ENCODE peak calls at places on chromosomes 3 and 15, in ten cellular contexts. W, U, I, V, G, O, Y, E, J and F are unnamed samples.

GRCh38 chr15:41523097-41523496 is 9.5 kb upstream of the LTK start:
- DNase-seq in W (no peak), U (no peak), I (no peak), V (no peak), G (no peak), O (peak), Y (no peak), E (no peak), J (no peak), F (no peak)

GRCh38 chr3:62172199-62172598 is 201.2 kb downstream of the FEZF2 start:
- DNase-seq in W (no peak), U (no peak), I (no peak), V (no peak), G (no peak), O (no peak), Y (no peak), E (no peak), J (no peak), F (no peak)

GRCh38 chr3:118671192-118671591 is 363.5 kb downstream of the IGSF11 start:
- DNase-seq in W (no peak), U (no peak), I (no peak), V (no peak), G (no peak), O (no peak), Y (no peak), E (no peak), J (no peak), F (no peak)

GRCh38 chr3:185308126-185308754 is 54.4 kb upstream of the EHHADH start:
- DNase-seq in W (no peak), U (peak), I (peak), V (peak), G (peak), O (peak), Y (no peak), E (peak), J (peak), F (no peak)

GRCh38 chr15:77768107-77768506 is 135.4 kb upstream of the LINGO1 start:
- DNase-seq in W (no peak), U (no peak), I (no peak), V (no peak), G (no peak), O (no peak), Y (no peak), E (no peak), J (no peak), F (no peak)

GRCh38 chr3:65479118-65479517 is 559.6 kb downstream of the MAGI1 start:
- DNase-seq in W (no peak), U (no peak), I (no peak), V (no peak), G (no peak), O (no peak), Y (no peak), E (no peak), J (no peak), F (no peak)

GRCh38 chr3:133459400-133459799 is 59.5 kb downstream of the BFSP2 start:
- DNase-seq in W (peak), U (no peak), I (no peak), V (no peak), G (no peak), O (peak), Y (no peak), E (no peak), J (no peak), F (no peak)

GRCh38 chr15:25776071-25776740 is 86.9 kb downstream of the ATP10A start:
- DNase-seq in W (no peak), U (no peak), I (no peak), V (no peak), G (no peak), O (no peak), Y (no peak), E (no peak), J (no peak), F (no peak)

GRCh38 chr15:46344115-46344749 is 709.4 kb downstream of the SQOR start:
- DNase-seq in W (no peak), U (no peak), I (no peak), V (peak), G (no peak), O (no peak), Y (no peak), E (no peak), J (no peak), F (no peak)

GRCh38 chr3:121477589-121477988 is 68.2 kb downstream of the POLQ start:
- DNase-seq in W (no peak), U (no peak), I (peak), V (no peak), G (no peak), O (peak), Y (no peak), E (peak), J (no peak), F (peak)

GRCh38 chr3:190601597-190601996 is 87.7 kb downstream of the IL1RAP start:
- DNase-seq in W (no peak), U (no peak), I (no peak), V (no peak), G (no peak), O (no peak), Y (peak), E (no peak), J (no peak), F (no peak)

GRCh38 chr3:62795978-62796635 is 79.1 kb downstream of the CADPS start:
- DNase-seq in W (no peak), U (no peak), I (no peak), V (no peak), G (no peak), O (no peak), Y (no peak), E (no peak), J (no peak), F (no peak)

GRCh38 chr3:186705882-186706780 is 11.0 kb upstream of the KNG1 start:
- DNase-seq in W (no peak), U (peak), I (no peak), V (no peak), G (no peak), O (no peak), Y (no peak), E (no peak), J (no peak), F (no peak)

GRCh38 chr3:139128803-139129202 is 84.1 kb upstream of the PRR23C start:
- DNase-seq in W (no peak), U (no peak), I (no peak), V (no peak), G (no peak), O (peak), Y (no peak), E (no peak), J (no peak), F (no peak)

GRCh38 chr3:90062018-90062417 is 954.6 kb downstream of the EPHA3 start:
- DNase-seq in W (no peak), U (no peak), I (no peak), V (no peak), G (no peak), O (peak), Y (no peak), E (peak), J (no peak), F (peak)

GRCh38 chr3:129506272-129506742 is 22.1 kb upstream of the RHO start:
- DNase-seq in W (no peak), U (no peak), I (no peak), V (no peak), G (no peak), O (no peak), Y (no peak), E (no peak), J (no peak), F (no peak)
- H3K4me3 ChIP-seq in W (no peak), U (no peak), I (no peak), V (no peak), G (no peak), O (no peak), Y (no peak), E (no peak), J (no peak), F (no peak)

GRCh38 chr15:65244638-65245037 is 33.4 kb upstream of the CILP start:
- DNase-seq in W (no peak), U (no peak), I (no peak), V (no peak), G (no peak), O (no peak), Y (no peak), E (peak), J (no peak), F (no peak)

GRCh38 chr15:65248506-65248905 is 37.2 kb upstream of the CILP start:
- DNase-seq in W (no peak), U (no peak), I (no peak), V (no peak), G (no peak), O (no peak), Y (no peak), E (no peak), J (no peak), F (peak)

GRCh38 chr15:65245096-65245849 is 34.0 kb upstream of the CILP start:
- DNase-seq in W (peak), U (no peak), I (no peak), V (peak), G (no peak), O (peak), Y (peak), E (peak), J (no peak), F (peak)

GRCh38 chr15:65246939-65247338 is 35.7 kb upstream of the CILP start:
- DNase-seq in W (no peak), U (no peak), I (no peak), V (no peak), G (no peak), O (no peak), Y (no peak), E (no peak), J (no peak), F (no peak)

DNA sequence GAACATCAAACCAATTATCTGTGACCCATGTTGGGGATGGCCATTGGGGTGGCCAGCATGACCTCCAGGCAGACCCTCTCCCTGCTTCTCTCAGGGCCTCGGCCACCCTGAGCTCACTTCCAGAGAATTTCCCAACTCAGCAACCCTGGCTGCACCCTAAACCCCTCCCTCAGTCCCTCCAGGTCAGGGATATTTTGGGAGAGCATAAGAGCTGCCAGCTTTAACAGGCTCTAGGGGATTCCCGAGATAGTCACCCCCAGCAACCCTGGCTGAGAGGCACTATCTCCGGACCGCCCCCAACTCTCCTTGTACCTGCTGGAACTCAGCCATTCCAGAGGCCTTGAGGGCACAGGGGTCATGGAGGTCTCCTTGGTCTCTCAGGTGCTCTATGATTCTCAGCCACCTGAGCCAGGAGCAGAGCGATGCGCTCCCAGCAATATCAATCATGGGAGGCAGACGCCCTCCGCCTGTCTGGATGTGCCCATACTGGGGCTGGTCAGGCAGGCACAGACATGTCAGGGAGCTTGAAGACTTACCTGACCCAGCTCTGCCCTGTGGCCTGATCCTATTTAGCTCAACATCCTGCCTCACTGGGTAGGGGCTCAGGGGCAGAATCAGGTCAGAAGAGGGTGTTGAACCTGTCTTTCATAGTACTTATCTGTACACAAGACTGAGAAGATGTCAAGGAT is 34.9 kb upstream of the CILP start:
- DNase-seq in W (no peak), U (no peak), I (no peak), V (no peak), G (no peak), O (no peak), Y (peak), E (no peak), J (no peak), F (no peak)
- H3K4me3 ChIP-seq in W (no peak), U (no peak), I (no peak), V (no peak), G (no peak), O (no peak), Y (no peak), E (no peak), J (no peak), F (no peak)

DNA sequence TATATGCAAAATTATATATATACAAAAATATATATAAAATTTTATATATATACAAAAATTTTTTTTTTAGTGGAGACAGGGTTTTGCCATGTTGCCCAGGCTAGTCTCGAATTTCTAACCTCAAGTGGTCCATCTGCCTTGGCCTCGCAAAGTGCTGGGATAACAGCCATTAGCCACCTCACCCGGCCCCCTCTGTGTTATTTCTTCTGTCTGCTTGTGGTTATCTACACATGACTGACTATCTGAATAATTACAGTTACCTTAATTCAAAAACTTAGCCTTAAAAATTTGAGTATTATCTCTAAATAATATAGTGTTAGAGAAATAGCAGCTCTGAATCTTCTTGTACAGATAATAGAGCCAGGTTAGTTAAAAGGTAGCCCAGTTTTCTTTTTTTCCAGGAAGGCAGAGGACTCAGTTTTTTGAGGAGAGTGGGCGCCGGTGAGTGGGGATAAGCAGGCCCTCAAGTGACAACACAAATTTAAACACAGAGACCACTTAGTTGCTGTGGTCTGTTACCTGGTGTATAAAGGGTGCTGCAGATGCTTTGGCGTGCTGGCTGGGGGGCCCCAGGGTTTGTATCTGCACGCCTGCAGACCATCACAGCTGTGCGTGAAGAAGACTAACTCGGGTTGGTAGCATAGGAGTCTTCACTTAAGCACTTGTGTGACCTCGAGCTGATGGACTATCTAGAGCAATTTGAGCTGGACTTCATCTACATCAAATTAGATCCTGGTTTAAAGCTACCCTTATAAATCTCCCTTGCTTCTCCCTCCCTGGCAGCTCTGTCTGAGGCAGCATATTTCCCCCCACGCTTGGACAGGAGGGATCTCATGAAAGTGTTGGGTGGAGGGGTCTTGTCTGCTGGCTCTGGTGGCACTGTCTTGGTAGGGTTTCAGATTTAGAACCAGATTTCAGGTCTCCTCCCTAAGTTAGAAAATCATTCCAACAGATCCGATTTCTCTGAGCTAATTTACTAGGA is 83.8 kb downstream of the TRAK1 start:
- DNase-seq in W (no peak), U (no peak), I (peak), V (no peak), G (no peak), O (no peak), Y (no peak), E (no peak), J (no peak), F (no peak)
- H3K4me3 ChIP-seq in W (no peak), U (no peak), I (no peak), V (no peak), G (no peak), O (no peak), Y (no peak), E (no peak), J (no peak), F (no peak)

GRCh38 chr15:75367406-75367912 is 948 bp downstream of the MAN2C1 start:
- DNase-seq in W (no peak), U (no peak), I (no peak), V (peak), G (no peak), O (no peak), Y (no peak), E (no peak), J (no peak), F (no peak)
- H3K4me3 ChIP-seq in W (peak), U (peak), I (peak), V (no peak), G (peak), O (peak), Y (peak), E (peak), J (peak), F (peak)

DNA sequence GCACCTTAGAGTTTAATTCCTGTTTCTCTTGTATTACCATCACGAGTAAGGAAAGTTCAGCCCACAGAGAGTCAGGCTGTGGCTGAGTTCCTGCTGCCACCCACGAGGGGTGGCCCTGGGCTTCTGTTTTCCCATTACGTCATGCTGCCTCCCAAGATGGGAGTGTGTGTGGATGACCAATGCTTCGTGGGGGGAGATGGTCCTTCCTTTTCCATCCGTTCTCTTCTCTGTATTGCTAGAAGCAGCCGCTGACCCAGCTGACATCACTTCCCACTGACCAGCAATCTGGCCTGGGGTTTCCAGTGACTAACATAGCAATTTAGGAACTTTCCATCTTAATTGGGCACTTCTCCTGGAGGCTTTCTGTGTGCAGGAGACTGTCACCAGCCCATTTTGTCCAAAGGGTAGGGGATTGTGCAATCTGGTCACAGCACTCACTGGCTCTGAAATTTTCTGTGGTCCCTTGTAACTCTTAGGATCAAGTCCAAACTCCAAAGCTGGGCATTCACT is 9.3 kb downstream of the IRAK2 start:
- DNase-seq in W (peak), U (no peak), I (peak), V (peak), G (peak), O (peak), Y (no peak), E (peak), J (no peak), F (peak)
- H3K4me3 ChIP-seq in W (no peak), U (no peak), I (no peak), V (no peak), G (no peak), O (no peak), Y (no peak), E (no peak), J (no peak), F (no peak)

DNA sequence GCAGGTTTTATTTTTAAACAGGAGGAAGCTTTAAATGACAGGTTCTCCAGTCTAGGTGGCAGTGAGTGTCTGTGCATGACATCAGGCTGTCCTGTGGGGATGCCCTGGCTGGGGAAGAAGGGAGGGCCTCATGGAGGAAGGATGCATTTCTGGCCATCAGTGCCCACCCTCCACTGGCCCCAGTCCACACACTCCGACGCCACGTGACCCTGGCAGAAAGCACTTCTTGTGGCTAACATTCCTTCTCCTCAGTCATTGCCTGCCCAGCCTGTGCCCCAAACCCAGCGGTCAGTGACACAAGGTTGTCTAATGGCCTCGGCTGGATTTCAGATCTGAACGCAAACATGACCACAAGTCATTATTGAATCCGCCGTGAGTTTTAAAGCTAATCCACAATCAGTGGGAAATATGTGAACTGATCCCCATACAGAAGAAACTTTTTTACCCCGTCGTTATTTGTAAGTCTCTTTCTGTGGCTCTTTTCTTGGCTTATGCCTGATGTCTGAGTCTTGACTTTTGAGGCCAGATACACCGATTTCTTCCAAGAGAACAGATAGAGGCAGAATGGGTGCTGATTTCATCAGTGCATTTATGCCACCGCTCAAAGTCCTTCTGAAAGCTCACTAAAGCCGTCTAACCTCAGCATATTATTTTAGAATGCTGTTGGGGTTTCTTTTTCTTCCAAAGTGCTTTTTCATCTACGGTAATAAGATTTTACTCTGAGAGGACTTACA is 17.3 kb upstream of the LRRK1 start:
- DNase-seq in W (no peak), U (no peak), I (no peak), V (no peak), G (no peak), O (no peak), Y (peak), E (peak), J (no peak), F (no peak)
- H3K4me3 ChIP-seq in W (peak), U (no peak), I (no peak), V (no peak), G (no peak), O (peak), Y (peak), E (no peak), J (no peak), F (peak)

GRCh38 chr3:58217209-58217811 is 6.5 kb upstream of the DNASE1L3 start:
- DNase-seq in W (peak), U (peak), I (peak), V (peak), G (peak), O (peak), Y (peak), E (peak), J (peak), F (no peak)
- H3K4me3 ChIP-seq in W (no peak), U (no peak), I (peak), V (no peak), G (no peak), O (peak), Y (no peak), E (no peak), J (no peak), F (no peak)

GRCh38 chr3:188362405-188362831 is 208.5 kb downstream of the LPP start:
- DNase-seq in W (no peak), U (no peak), I (peak), V (no peak), G (no peak), O (peak), Y (no peak), E (peak), J (no peak), F (peak)

GRCh38 chr3:188361888-188362287 is 207.9 kb downstream of the LPP start:
- DNase-seq in W (no peak), U (no peak), I (no peak), V (no peak), G (no peak), O (no peak), Y (no peak), E (no peak), J (no peak), F (no peak)

GRCh38 chr3:188353409-188353808 is 199.5 kb downstream of the LPP start:
- DNase-seq in W (no peak), U (no peak), I (no peak), V (no peak), G (no peak), O (no peak), Y (no peak), E (no peak), J (no peak), F (no peak)

GRCh38 chr3:188360364-188360881 is 206.5 kb downstream of the LPP start:
- DNase-seq in W (no peak), U (no peak), I (no peak), V (no peak), G (no peak), O (no peak), Y (no peak), E (no peak), J (no peak), F (no peak)

DNA sequence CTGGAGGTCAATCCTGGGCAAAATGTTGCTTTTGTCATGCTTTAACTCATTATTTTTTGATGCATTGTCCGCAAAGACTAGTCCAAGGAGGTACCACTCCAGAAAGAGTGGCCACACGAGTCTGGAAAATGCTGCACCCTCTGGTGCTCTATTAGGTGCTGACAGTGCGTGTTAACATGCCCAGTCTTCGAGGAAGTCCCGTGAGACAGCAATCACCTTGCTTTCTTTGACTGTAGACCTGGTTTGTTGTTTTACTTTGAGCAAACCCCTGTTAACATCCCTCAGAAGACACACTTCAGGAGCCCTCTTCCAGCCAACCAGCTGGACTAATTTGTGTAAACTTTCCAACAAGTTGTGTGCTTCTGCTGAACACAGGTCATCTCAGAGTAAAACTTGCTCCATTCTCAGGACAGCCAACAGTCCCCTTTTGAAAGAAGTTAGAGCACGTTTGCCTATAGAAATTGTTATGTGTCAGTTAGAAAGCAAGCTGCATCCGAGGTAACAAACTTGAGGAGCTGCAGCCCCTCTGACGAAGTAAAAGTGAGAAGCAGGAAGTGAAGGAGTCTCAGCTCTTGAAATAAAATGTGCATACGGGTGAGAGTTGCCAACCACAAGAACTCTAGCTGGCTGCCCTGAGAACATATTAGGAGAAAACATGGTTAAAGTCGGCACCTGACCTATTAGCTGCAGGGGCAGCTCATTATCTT is 205.0 kb downstream of the LPP start:
- DNase-seq in W (no peak), U (no peak), I (no peak), V (no peak), G (no peak), O (no peak), Y (no peak), E (no peak), J (no peak), F (no peak)
- H3K4me3 ChIP-seq in W (no peak), U (peak), I (no peak), V (no peak), G (no peak), O (no peak), Y (no peak), E (no peak), J (no peak), F (no peak)